ENCODE peak calls at places on chromosomes 2 and 18, in seven cellular contexts. One of them, this sample, is unnamed.

GRCh38 chr18:9661564-9661963 is 46.5 kb upstream of the RAB31 start:
- DNase-seq in brain microvascular endothelial cell: no peak
- DNase-seq in CD4-positive, alpha-beta memory T cell: no peak
- DNase-seq in hepatocyte: no peak
- DNase-seq in mammary epithelial cell: no peak
- DNase-seq in SJSA1: peak
- DNase-seq in tibial nerve: no peak
- DNase-seq in this sample: no peak

GRCh38 chr2:162768646-162769045 is 69.9 kb downstream of the KCNH7 start:
- DNase-seq in hepatocyte: no peak
- DNase-seq in SJSA1: no peak
- DNase-seq in tibial nerve: no peak
- DNase-seq in CD4-positive, alpha-beta memory T cell: no peak
- DNase-seq in mammary epithelial cell: no peak
- DNase-seq in brain microvascular endothelial cell: no peak
- DNase-seq in this sample: no peak

GRCh38 chr2:110794951-110795350 is 62.6 kb downstream of the ACOXL start:
- DNase-seq in hepatocyte: no peak
- DNase-seq in SJSA1: no peak
- DNase-seq in CD4-positive, alpha-beta memory T cell: no peak
- DNase-seq in tibial nerve: no peak
- DNase-seq in brain microvascular endothelial cell: no peak
- DNase-seq in mammary epithelial cell: no peak
- DNase-seq in this sample: no peak

GRCh38 chr2:8440029-8440778 is 241.7 kb upstream of the ID2 start:
- DNase-seq in tibial nerve: no peak
- DNase-seq in SJSA1: no peak
- DNase-seq in CD4-positive, alpha-beta memory T cell: no peak
- DNase-seq in hepatocyte: no peak
- DNase-seq in brain microvascular endothelial cell: no peak
- DNase-seq in mammary epithelial cell: no peak
- DNase-seq in this sample: peak

GRCh38 chr2:38155025-38155424 is 79.1 kb upstream of the CYP1B1 start:
- DNase-seq in hepatocyte: no peak
- DNase-seq in brain microvascular endothelial cell: no peak
- DNase-seq in SJSA1: no peak
- DNase-seq in mammary epithelial cell: no peak
- DNase-seq in tibial nerve: no peak
- DNase-seq in CD4-positive, alpha-beta memory T cell: no peak
- DNase-seq in this sample: no peak

GRCh38 chr2:98768765-98769476 is 38.0 kb upstream of the MGAT4A start:
- DNase-seq in hepatocyte: no peak
- DNase-seq in CD4-positive, alpha-beta memory T cell: no peak
- DNase-seq in tibial nerve: no peak
- DNase-seq in SJSA1: no peak
- DNase-seq in mammary epithelial cell: peak
- DNase-seq in brain microvascular endothelial cell: peak
- DNase-seq in this sample: no peak

GRCh38 chr2:157990173-157990572 is 111.5 kb upstream of the UPP2 start:
- DNase-seq in CD4-positive, alpha-beta memory T cell: no peak
- DNase-seq in hepatocyte: peak
- DNase-seq in mammary epithelial cell: no peak
- DNase-seq in brain microvascular endothelial cell: no peak
- DNase-seq in SJSA1: no peak
- DNase-seq in tibial nerve: no peak
- DNase-seq in this sample: no peak

GRCh38 chr2:25286025-25286400 is 55.7 kb downstream of the DNMT3A start:
- DNase-seq in SJSA1: no peak
- DNase-seq in brain microvascular endothelial cell: peak
- DNase-seq in CD4-positive, alpha-beta memory T cell: peak
- DNase-seq in tibial nerve: no peak
- DNase-seq in hepatocyte: no peak
- DNase-seq in mammary epithelial cell: no peak
- DNase-seq in this sample: no peak

GRCh38 chr18:67135981-67136380 is 380.5 kb downstream of the DSEL start:
- DNase-seq in hepatocyte: no peak
- DNase-seq in CD4-positive, alpha-beta memory T cell: no peak
- DNase-seq in SJSA1: no peak
- DNase-seq in tibial nerve: no peak
- DNase-seq in mammary epithelial cell: peak
- DNase-seq in brain microvascular endothelial cell: no peak
- DNase-seq in this sample: no peak

GRCh38 chr2:127770973-127771735 is 39.8 kb downstream of the WDR33 start:
- DNase-seq in mammary epithelial cell: peak
- DNase-seq in brain microvascular endothelial cell: peak
- DNase-seq in CD4-positive, alpha-beta memory T cell: no peak
- DNase-seq in SJSA1: no peak
- DNase-seq in tibial nerve: no peak
- DNase-seq in hepatocyte: peak
- DNase-seq in this sample: peak

GRCh38 chr18:1147616-1148184 is 243.0 kb downstream of the ADCYAP1 start:
- DNase-seq in brain microvascular endothelial cell: no peak
- DNase-seq in CD4-positive, alpha-beta memory T cell: no peak
- DNase-seq in hepatocyte: no peak
- DNase-seq in tibial nerve: no peak
- DNase-seq in SJSA1: no peak
- DNase-seq in mammary epithelial cell: no peak
- DNase-seq in this sample: no peak

GRCh38 chr2:153404792-153405191 is 73.8 kb downstream of the RPRM start:
- DNase-seq in brain microvascular endothelial cell: no peak
- DNase-seq in mammary epithelial cell: no peak
- DNase-seq in SJSA1: no peak
- DNase-seq in hepatocyte: no peak
- DNase-seq in CD4-positive, alpha-beta memory T cell: no peak
- DNase-seq in tibial nerve: no peak
- DNase-seq in this sample: no peak

GRCh38 chr2:17878222-17879136 is at the start of gene KCNS3:
- DNase-seq in tibial nerve: no peak
- DNase-seq in SJSA1: no peak
- DNase-seq in mammary epithelial cell: peak
- DNase-seq in brain microvascular endothelial cell: no peak
- DNase-seq in hepatocyte: peak
- DNase-seq in CD4-positive, alpha-beta memory T cell: no peak
- DNase-seq in this sample: peak

GRCh38 chr18:76476665-76477561 is 18.1 kb downstream of the ZNF516 start:
- DNase-seq in hepatocyte: peak
- DNase-seq in brain microvascular endothelial cell: peak
- DNase-seq in SJSA1: no peak
- DNase-seq in CD4-positive, alpha-beta memory T cell: no peak
- DNase-seq in mammary epithelial cell: no peak
- DNase-seq in tibial nerve: no peak
- DNase-seq in this sample: no peak

GRCh38 chr2:9799729-9800632 is 43.3 kb upstream of the TAF1B start:
- DNase-seq in CD4-positive, alpha-beta memory T cell: peak
- DNase-seq in brain microvascular endothelial cell: peak
- DNase-seq in SJSA1: peak
- DNase-seq in tibial nerve: peak
- DNase-seq in mammary epithelial cell: peak
- DNase-seq in hepatocyte: peak
- DNase-seq in this sample: peak

DNA sequence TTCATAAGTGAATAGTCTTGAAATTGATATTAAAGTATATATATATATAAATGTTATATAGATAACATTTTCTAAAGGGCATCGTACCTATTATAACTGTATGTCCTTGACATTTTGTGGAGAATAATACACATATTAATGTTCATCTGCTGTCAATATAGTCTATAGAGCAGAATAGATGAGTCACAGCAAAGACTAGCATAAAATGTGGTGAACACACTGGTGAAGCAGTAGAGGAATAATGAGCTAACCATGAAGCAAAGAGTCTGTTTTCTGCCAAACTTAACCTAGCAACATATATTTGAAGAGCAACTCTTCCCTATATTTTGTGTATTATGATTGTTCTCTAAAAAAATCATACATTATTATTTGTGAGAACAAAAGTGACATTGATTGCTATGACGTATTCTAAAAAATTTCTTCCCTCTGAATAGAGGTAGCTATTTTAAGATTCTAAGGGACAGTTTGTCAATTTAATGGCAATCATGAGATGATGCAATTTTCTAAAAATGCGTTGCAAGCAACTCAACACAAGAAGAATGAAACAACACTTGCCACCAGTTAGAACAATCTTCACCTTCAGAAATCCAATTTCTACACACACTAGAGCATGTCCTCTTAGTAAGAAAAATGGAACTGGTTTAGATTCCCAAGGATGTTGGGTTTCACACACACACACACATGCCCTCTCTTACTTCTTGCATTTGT is 22.0 kb downstream of the DOCK10 start:
- DNase-seq in mammary epithelial cell: no peak
- DNase-seq in tibial nerve: no peak
- DNase-seq in SJSA1: no peak
- DNase-seq in brain microvascular endothelial cell: no peak
- DNase-seq in CD4-positive, alpha-beta memory T cell: no peak
- DNase-seq in hepatocyte: no peak
- DNase-seq in this sample: no peak
- H3K27ac ChIP-seq in mammary epithelial cell: no peak
- H3K27ac ChIP-seq in tibial nerve: no peak
- H3K27ac ChIP-seq in SJSA1: no peak
- H3K27ac ChIP-seq in brain microvascular endothelial cell: no peak
- H3K27ac ChIP-seq in CD4-positive, alpha-beta memory T cell: no peak
- H3K27ac ChIP-seq in hepatocyte: no peak
- H3K27ac ChIP-seq in this sample: no peak

GRCh38 chr18:11908182-11909080 is at the start of gene MPPE1:
- DNase-seq in hepatocyte: peak
- DNase-seq in CD4-positive, alpha-beta memory T cell: peak
- DNase-seq in tibial nerve: peak
- DNase-seq in mammary epithelial cell: peak
- DNase-seq in brain microvascular endothelial cell: peak
- DNase-seq in SJSA1: peak
- DNase-seq in this sample: peak

GRCh38 chr18:11906926-11907874 is 917 bp downstream of the MPPE1 start:
- DNase-seq in SJSA1: no peak
- DNase-seq in tibial nerve: no peak
- DNase-seq in hepatocyte: no peak
- DNase-seq in mammary epithelial cell: no peak
- DNase-seq in CD4-positive, alpha-beta memory T cell: no peak
- DNase-seq in brain microvascular endothelial cell: no peak
- DNase-seq in this sample: no peak

GRCh38 chr18:11909081-11909410 is 929 bp upstream of the MPPE1 start:
- DNase-seq in SJSA1: no peak
- DNase-seq in CD4-positive, alpha-beta memory T cell: no peak
- DNase-seq in brain microvascular endothelial cell: no peak
- DNase-seq in mammary epithelial cell: no peak
- DNase-seq in hepatocyte: no peak
- DNase-seq in tibial nerve: no peak
- DNase-seq in this sample: peak

GRCh38 chr18:11906181-11906580 is 1.9 kb downstream of the MPPE1 start:
- DNase-seq in mammary epithelial cell: no peak
- DNase-seq in brain microvascular endothelial cell: no peak
- DNase-seq in hepatocyte: no peak
- DNase-seq in SJSA1: no peak
- DNase-seq in CD4-positive, alpha-beta memory T cell: no peak
- DNase-seq in tibial nerve: no peak
- DNase-seq in this sample: no peak

DNA sequence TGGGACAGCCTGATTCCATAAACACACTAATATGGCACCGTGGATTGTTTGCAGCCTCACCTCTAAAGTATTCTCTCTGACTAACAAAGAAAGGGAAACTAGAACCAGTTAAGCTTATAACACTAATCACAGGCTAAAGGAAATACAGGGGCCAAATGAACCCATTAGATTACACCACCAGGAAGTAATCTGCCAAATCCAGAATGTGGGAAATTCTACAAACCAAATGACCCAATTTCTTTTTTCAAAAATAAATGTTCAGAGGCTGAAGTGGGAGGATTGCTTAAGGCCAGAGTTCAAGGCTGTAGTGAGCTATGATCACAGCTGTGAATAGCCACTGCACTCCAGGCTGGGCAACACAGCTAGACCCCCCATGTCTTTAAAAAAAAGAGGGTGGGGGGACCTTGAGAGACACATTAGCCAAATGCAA is 1.5 kb upstream of the MPPE1 start:
- DNase-seq in CD4-positive, alpha-beta memory T cell: no peak
- DNase-seq in mammary epithelial cell: peak
- DNase-seq in hepatocyte: peak
- DNase-seq in SJSA1: no peak
- DNase-seq in tibial nerve: no peak
- DNase-seq in brain microvascular endothelial cell: no peak
- DNase-seq in this sample: peak
- H3K27ac ChIP-seq in CD4-positive, alpha-beta memory T cell: peak
- H3K27ac ChIP-seq in mammary epithelial cell: peak
- H3K27ac ChIP-seq in hepatocyte: peak
- H3K27ac ChIP-seq in SJSA1: peak
- H3K27ac ChIP-seq in tibial nerve: peak
- H3K27ac ChIP-seq in brain microvascular endothelial cell: no peak
- H3K27ac ChIP-seq in this sample: no peak

GRCh38 chr18:5295981-5296705 is 617 bp upstream of the ZBTB14 start:
- DNase-seq in hepatocyte: peak
- DNase-seq in tibial nerve: peak
- DNase-seq in brain microvascular endothelial cell: peak
- DNase-seq in CD4-positive, alpha-beta memory T cell: peak
- DNase-seq in SJSA1: peak
- DNase-seq in mammary epithelial cell: peak
- DNase-seq in this sample: peak

GRCh38 chr18:5297582-5297981 is 2.1 kb upstream of the ZBTB14 start:
- DNase-seq in hepatocyte: no peak
- DNase-seq in mammary epithelial cell: no peak
- DNase-seq in tibial nerve: no peak
- DNase-seq in SJSA1: no peak
- DNase-seq in CD4-positive, alpha-beta memory T cell: no peak
- DNase-seq in brain microvascular endothelial cell: no peak
- DNase-seq in this sample: no peak

GRCh38 chr18:5295231-5295920 is at the start of gene ZBTB14:
- DNase-seq in SJSA1: peak
- DNase-seq in CD4-positive, alpha-beta memory T cell: peak
- DNase-seq in tibial nerve: peak
- DNase-seq in mammary epithelial cell: peak
- DNase-seq in hepatocyte: peak
- DNase-seq in brain microvascular endothelial cell: peak
- DNase-seq in this sample: peak

GRCh38 chr18:5296706-5297320 is 1.3 kb upstream of the ZBTB14 start:
- DNase-seq in tibial nerve: peak
- DNase-seq in brain microvascular endothelial cell: peak
- DNase-seq in mammary epithelial cell: peak
- DNase-seq in hepatocyte: peak
- DNase-seq in CD4-positive, alpha-beta memory T cell: peak
- DNase-seq in SJSA1: peak
- DNase-seq in this sample: peak

GRCh38 chr18:5298156-5298852 is 2.8 kb upstream of the ZBTB14 start:
- DNase-seq in SJSA1: no peak
- DNase-seq in brain microvascular endothelial cell: no peak
- DNase-seq in CD4-positive, alpha-beta memory T cell: no peak
- DNase-seq in mammary epithelial cell: no peak
- DNase-seq in tibial nerve: peak
- DNase-seq in hepatocyte: no peak
- DNase-seq in this sample: no peak
- H3K27ac ChIP-seq in SJSA1: no peak
- H3K27ac ChIP-seq in brain microvascular endothelial cell: no peak
- H3K27ac ChIP-seq in CD4-positive, alpha-beta memory T cell: no peak
- H3K27ac ChIP-seq in mammary epithelial cell: no peak
- H3K27ac ChIP-seq in tibial nerve: no peak
- H3K27ac ChIP-seq in hepatocyte: no peak
- H3K27ac ChIP-seq in this sample: no peak

GRCh38 chr2:146262606-146263005 is 1582.2 kb upstream of the ACVR2A start:
- DNase-seq in brain microvascular endothelial cell: no peak
- DNase-seq in SJSA1: no peak
- DNase-seq in tibial nerve: no peak
- DNase-seq in CD4-positive, alpha-beta memory T cell: no peak
- DNase-seq in hepatocyte: peak
- DNase-seq in mammary epithelial cell: no peak
- DNase-seq in this sample: no peak
- H3K27ac ChIP-seq in brain microvascular endothelial cell: no peak
- H3K27ac ChIP-seq in SJSA1: no peak
- H3K27ac ChIP-seq in tibial nerve: no peak
- H3K27ac ChIP-seq in CD4-positive, alpha-beta memory T cell: no peak
- H3K27ac ChIP-seq in hepatocyte: no peak
- H3K27ac ChIP-seq in mammary epithelial cell: no peak
- H3K27ac ChIP-seq in this sample: no peak

GRCh38 chr2:160007111-160007510 is 55.3 kb downstream of the PLA2R1 start:
- DNase-seq in SJSA1: no peak
- DNase-seq in mammary epithelial cell: no peak
- DNase-seq in CD4-positive, alpha-beta memory T cell: no peak
- DNase-seq in hepatocyte: no peak
- DNase-seq in brain microvascular endothelial cell: no peak
- DNase-seq in tibial nerve: no peak
- DNase-seq in this sample: no peak
- H3K27ac ChIP-seq in SJSA1: no peak
- H3K27ac ChIP-seq in mammary epithelial cell: no peak
- H3K27ac ChIP-seq in CD4-positive, alpha-beta memory T cell: no peak
- H3K27ac ChIP-seq in hepatocyte: peak
- H3K27ac ChIP-seq in brain microvascular endothelial cell: no peak
- H3K27ac ChIP-seq in tibial nerve: no peak
- H3K27ac ChIP-seq in this sample: no peak